ENCODE peak calls at places on chromosome 21, in seven cellular contexts. L is thoracic aorta; P is lower leg skin; X is naive thymus-derived CD4-positive, alpha-beta T cell; Q is pancreas; U is adrenal gland; C is PC-3. Y is an unnamed sample.

GRCh38 chr21:31730687-31731111 is 1.2 kb downstream of the SCAF4 start:
- DNase-seq in Q (no peak), C (peak; percentile 37), U (no peak), X (no peak), P (no peak), L (no peak), Y (no peak)

GRCh38 chr21:33854604-33855003 is 61.0 kb downstream of the ATP5PO start:
- DNase-seq in L (no peak), C (peak; percentile 45), Q (no peak), X (no peak), P (no peak), U (no peak), Y (no peak)

GRCh38 chr21:26801524-26801923 is 43.7 kb downstream of the ADAMTS1 start:
- DNase-seq in P (no peak), Q (no peak), L (no peak), C (no peak), X (no peak), U (no peak), Y (no peak)

GRCh38 chr21:41610042-41610839 is 102.3 kb upstream of the TMPRSS2 start:
- DNase-seq in Q (peak; percentile 82), C (peak; percentile 83), P (peak; percentile 83), X (no peak), U (peak; percentile 49), L (no peak), Y (peak; percentile 32)

GRCh38 chr21:31161157-31161556 is 122.9 kb upstream of the KRTAP19-8 start:
- DNase-seq in C (no peak), Q (no peak), P (no peak), L (no peak), X (no peak), U (no peak), Y (no peak)

GRCh38 chr21:17730782-17731181 is 88.4 kb downstream of the C21orf91 start:
- DNase-seq in U (no peak), L (no peak), C (peak; percentile 11), P (no peak), Q (no peak), X (no peak), Y (no peak)

GRCh38 chr21:29372063-29372802 is 73.5 kb downstream of the BACH1 start:
- DNase-seq in X (peak; percentile 41), L (peak; percentile 21), C (peak; percentile 87), P (no peak), Q (no peak), U (peak; percentile 70), Y (no peak)

GRCh38 chr21:41675574-41675973 is 91.3 kb downstream of the RIPK4 start:
- DNase-seq in P (peak; percentile 37), C (no peak), L (no peak), U (no peak), X (no peak), Q (no peak), Y (no peak)

GRCh38 chr21:15872236-15872635 is 142.5 kb downstream of the USP25 start:
- DNase-seq in C (no peak), L (no peak), X (no peak), U (no peak), P (no peak), Q (no peak), Y (no peak)

GRCh38 chr21:14836950-14837349 is 227.8 kb downstream of the NRIP1 start:
- DNase-seq in U (no peak), X (no peak), C (peak; percentile 29), Q (no peak), L (no peak), P (no peak), Y (no peak)

GRCh38 chr21:37915941-37916794 is at the start of gene KCNJ6:
- DNase-seq in Q (peak; percentile 86), L (no peak), U (peak; percentile 25), X (peak; percentile 23), C (no peak), P (no peak), Y (no peak)

GRCh38 chr21:38925923-38926322 is 120.2 kb downstream of the ETS2 start:
- DNase-seq in C (peak; percentile 87), U (peak; percentile 52), L (peak; percentile 58), P (peak; percentile 91), X (no peak), Q (no peak), Y (peak; percentile 60)

GRCh38 chr21:33314096-33314495 is 10.7 kb upstream of the IFNAR1 start:
- DNase-seq in C (no peak), P (no peak), X (no peak), L (no peak), U (no peak), Q (no peak), Y (no peak)

GRCh38 chr21:41630249-41630648 is 122.3 kb upstream of the TMPRSS2 start:
- DNase-seq in P (no peak), Q (no peak), U (no peak), X (no peak), L (no peak), C (peak; percentile 100), Y (no peak)

GRCh38 chr21:29738730-29739129 is 201.1 kb downstream of the GRIK1 start:
- DNase-seq in C (no peak), L (no peak), U (no peak), X (no peak), P (no peak), Q (no peak), Y (no peak)

GRCh38 chr21:42461881-42462877 is 33.8 kb downstream of the RSPH1 start:
- DNase-seq in U (no peak), C (no peak), P (peak; percentile 76), Q (no peak), L (no peak), X (no peak), Y (no peak)

GRCh38 chr21:21019681-21020080 is 21.5 kb downstream of the NCAM2 start:
- DNase-seq in L (no peak), P (no peak), U (no peak), X (no peak), Q (no peak), C (no peak), Y (no peak)

DNA sequence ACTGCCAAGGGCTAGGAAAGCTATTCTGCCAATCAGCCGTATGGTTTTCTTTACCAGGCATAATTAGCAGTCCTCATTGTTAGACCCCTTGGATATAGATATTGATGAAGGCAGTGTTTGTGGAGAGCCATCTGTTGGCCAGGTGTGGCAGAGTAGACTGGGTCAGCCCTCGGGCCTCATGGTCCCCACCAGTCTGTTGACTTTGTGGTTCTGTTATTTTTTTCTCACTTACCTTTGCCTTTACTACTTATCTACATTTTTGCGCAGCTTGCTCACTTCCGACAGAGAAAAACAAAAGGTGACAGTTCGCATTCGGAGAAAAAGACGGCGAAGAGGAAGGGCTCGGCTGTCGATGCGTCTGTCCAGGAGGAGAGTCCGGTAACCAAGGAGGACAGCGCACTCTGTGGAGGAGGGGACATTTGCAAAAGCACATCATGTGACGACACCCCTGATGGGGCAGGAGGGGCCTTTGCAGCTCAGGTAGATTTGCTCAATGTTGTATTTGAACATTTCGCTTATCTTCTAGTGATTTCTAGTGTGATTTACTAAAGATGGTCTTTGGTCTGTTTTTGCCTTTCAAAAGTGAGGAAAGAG is 2.3 kb downstream of the PCNT start:
- DNase-seq in C (peak; percentile 22), Q (no peak), U (no peak), L (no peak), P (no peak), X (no peak), Y (no peak)
- H3K4me3 ChIP-seq in C (peak overlapping the region; percentile 97), Q (no peak overlapping the region), U (no peak overlapping the region), L (no peak overlapping the region), P (no peak overlapping the region), X (no peak overlapping the region), Y (no peak overlapping the region)

GRCh38 chr21:43913928-43914327 is 48.9 kb downstream of the AGPAT3 start:
- DNase-seq in C (no peak), P (no peak), U (peak; percentile 74), X (no peak), Q (peak; percentile 12), L (no peak), Y (peak; percentile 61)
- H3K4me3 ChIP-seq in C (no peak overlapping the region), P (no peak overlapping the region), U (no peak overlapping the region), X (no peak overlapping the region), Q (no peak overlapping the region), L (no peak overlapping the region), Y (no peak overlapping the region)

GRCh38 chr21:35437941-35438340 is 388.8 kb upstream of the RUNX1 start:
- DNase-seq in C (no peak), Q (no peak), U (no peak), P (no peak), L (no peak), X (no peak), Y (no peak)
- H3K4me3 ChIP-seq in C (no peak overlapping the region), Q (no peak overlapping the region), U (no peak overlapping the region), P (no peak overlapping the region), L (no peak overlapping the region), X (no peak overlapping the region), Y (no peak overlapping the region)

DNA sequence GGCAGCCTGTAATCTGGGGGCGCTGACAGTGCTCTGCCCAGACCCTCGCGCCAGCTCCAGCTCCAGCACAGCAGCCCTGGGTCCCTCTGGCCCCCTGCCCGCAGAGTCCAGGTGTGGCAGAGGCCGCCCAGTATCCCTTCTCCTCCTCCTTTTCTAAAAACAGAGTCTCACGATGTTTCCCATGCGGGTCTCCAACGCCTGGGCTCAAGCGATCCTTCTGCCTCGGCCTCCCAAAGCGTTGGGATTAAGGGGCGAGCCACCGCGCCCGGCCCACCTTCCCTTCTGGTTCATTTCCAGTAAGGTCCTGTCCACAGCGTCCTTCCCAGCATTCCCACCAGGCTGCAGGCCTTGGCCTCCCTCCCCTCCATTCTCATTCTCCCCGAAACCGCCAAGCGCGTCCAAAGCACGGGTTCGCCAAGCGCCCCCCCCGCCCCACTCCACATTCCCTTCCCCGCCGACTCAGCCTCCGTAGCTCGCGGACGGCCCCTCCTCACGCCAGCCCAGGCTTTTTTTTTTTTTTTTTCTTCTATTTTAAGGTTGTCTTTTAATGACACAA is 2.0 kb upstream of the PCBP3 start:
- DNase-seq in U (no peak), X (no peak), P (no peak), Q (no peak), C (no peak), L (no peak), Y (no peak)
- H3K4me3 ChIP-seq in U (no peak overlapping the region), X (no peak overlapping the region), P (no peak overlapping the region), Q (no peak overlapping the region), C (no peak overlapping the region), L (no peak overlapping the region), Y (no peak overlapping the region)

DNA sequence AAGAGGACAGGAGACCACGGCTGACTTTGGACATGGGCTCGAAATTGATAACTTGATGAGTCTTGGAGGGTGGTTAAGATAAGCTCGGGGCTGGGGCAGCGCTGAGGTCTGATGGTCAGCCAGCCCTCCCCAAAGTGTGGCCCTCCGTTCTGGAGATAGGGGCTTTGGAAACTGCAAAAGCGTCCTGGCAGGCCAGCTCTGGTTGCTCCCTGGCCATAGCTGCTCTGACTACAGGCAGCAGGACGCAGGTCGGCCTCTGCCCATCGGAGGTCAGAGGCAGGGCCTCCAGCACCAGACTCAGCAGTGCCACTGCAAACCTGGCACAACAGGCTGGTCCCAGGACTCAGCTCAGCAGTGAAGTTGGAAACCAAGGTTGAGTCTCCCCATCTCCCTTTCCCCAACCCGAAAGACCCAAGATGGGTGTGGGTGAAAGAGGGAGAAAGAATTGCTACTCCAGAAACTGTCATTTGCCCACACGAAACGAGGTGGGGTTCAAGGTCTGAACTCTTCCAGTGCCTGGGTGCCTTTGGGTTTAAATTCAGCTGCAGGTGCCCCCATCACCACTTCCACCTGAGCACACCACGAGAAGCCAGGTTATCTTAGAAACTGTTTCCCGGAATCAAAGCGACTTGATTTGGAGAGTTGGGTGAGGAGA is 4.8 kb downstream of the SIM2 start:
- DNase-seq in Q (no peak), X (no peak), C (no peak), U (no peak), L (no peak), P (peak; percentile 68), Y (no peak)
- H3K4me3 ChIP-seq in Q (no peak overlapping the region), X (no peak overlapping the region), C (peak overlapping the region; percentile 95), U (no peak overlapping the region), L (no peak overlapping the region), P (no peak overlapping the region), Y (no peak overlapping the region)